ENCODE peak calls at places on chromosomes 4 and X, in seven cellular contexts. I is SK-N-SH, N is GM12878, L is K562, O is GM12891, J is HepG2, T is H1. V is an unnamed sample.

GRCh38 chrX:32530802-32531403 is 680.4 kb downstream of the DMD start:
- DNase-seq in I (no peak), N (no peak), L (peak; percentile 11), O (no peak), J (peak; percentile 21), T (no peak), V (no peak)

GRCh38 chr4:79248610-79249009 is 77.3 kb downstream of the NAA11 start:
- DNase-seq in I (no peak), N (no peak), L (no peak), O (no peak), J (no peak), T (no peak), V (no peak)

GRCh38 chr4:121140712-121141111 is 23.4 kb downstream of the TNIP3 start:
- DNase-seq in I (no peak), N (no peak), L (no peak), O (no peak), J (no peak), T (no peak), V (no peak)

GRCh38 chr4:336099-336892 is 1.3 kb upstream of the ZNF141 start:
- DNase-seq in I (peak; percentile 78), N (no peak), L (no peak), O (peak; percentile 34), J (no peak), T (no peak), V (peak; percentile 40)

GRCh38 chr4:173362666-173363065 is 8.1 kb upstream of the SAP30 start:
- DNase-seq in I (no peak), N (no peak), L (no peak), O (no peak), J (no peak), T (no peak), V (no peak)

GRCh38 chr4:81180916-81181315 is 34.1 kb downstream of the PRKG2 start:
- DNase-seq in I (no peak), N (no peak), L (no peak), O (no peak), J (no peak), T (no peak), V (no peak)

GRCh38 chr4:1792832-1793495 is at the start of gene FGFR3:
- DNase-seq in I (peak; percentile 99), N (no peak), L (peak; percentile 97), O (peak; percentile 93), J (peak; percentile 48), T (peak; percentile 47), V (peak; percentile 91)

GRCh38 chr4:19438228-19438627 is 813.5 kb upstream of the SLIT2 start:
- DNase-seq in I (no peak), N (no peak), L (no peak), O (no peak), J (no peak), T (no peak), V (no peak)

GRCh38 chr4:82678046-82678445 is 116.3 kb upstream of the TMEM150C start:
- DNase-seq in I (no peak), N (no peak), L (no peak), O (no peak), J (no peak), T (no peak), V (no peak)

GRCh38 chr4:42420120-42420519 is 22.8 kb downstream of the SHISA3 start:
- DNase-seq in I (no peak), N (no peak), L (no peak), O (no peak), J (no peak), T (no peak), V (no peak)

GRCh38 chr4:5751073-5751917 is 40.3 kb downstream of the EVC start:
- DNase-seq in I (no peak), N (no peak), L (peak; percentile 3), O (no peak), J (no peak), T (no peak), V (no peak)

GRCh38 chrX:131633285-131633917 is 89.5 kb downstream of the OR13H1 start:
- DNase-seq in I (peak; percentile 51), N (peak; percentile 4), L (peak; percentile 51), O (no peak), J (peak; percentile 29), T (peak; percentile 2), V (peak; percentile 3)

DNA sequence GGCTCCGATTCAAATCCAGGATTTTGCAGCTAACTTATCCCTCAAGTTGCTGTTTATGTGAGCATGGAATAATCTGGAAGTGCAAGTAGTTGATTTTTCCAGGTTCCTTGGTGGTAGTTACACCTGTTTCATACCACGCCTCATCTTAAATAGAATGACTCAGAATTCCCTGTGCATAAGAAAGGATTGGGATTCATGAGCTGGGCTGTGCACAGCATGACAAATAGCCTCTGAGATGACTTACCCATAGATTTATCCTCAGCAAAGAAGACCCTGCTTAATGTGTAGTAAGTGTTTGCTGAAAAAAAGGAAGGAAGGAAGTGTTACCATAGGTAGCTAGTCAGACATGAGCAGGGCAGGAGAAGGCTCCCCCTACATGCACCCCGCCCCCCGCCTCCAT is 777.7 kb upstream of the ADGRL3 start:
- DNase-seq in I (no peak), N (no peak), L (no peak), O (no peak), J (no peak), T (no peak), V (no peak)
- TF ChIP-seq TAF1 in I (no peak), N (no peak), L (no peak), O (no peak), J (no peak), T (no peak), V (no peak)

GRCh38 chr4:85372986-85373385 is 102.0 kb upstream of the ARHGAP24 start:
- DNase-seq in I (no peak), N (no peak), L (no peak), O (no peak), J (no peak), T (no peak), V (no peak)
- TF ChIP-seq POLR2AphosphoS5 in I (no peak), N (no peak), L (no peak), O (no peak), J (no peak), T (no peak), V (no peak)

GRCh38 chrX:150730719-150731118 is 37.5 kb downstream of the MTMR1 start:
- DNase-seq in I (no peak), N (no peak), L (no peak), O (no peak), J (no peak), T (no peak), V (no peak)

GRCh38 chrX:150729956-150730355 is 36.8 kb downstream of the MTMR1 start:
- DNase-seq in I (no peak), N (no peak), L (no peak), O (no peak), J (no peak), T (no peak), V (no peak)

GRCh38 chrX:150736478-150736877 is 43.3 kb downstream of the MTMR1 start:
- DNase-seq in I (no peak), N (no peak), L (no peak), O (no peak), J (no peak), T (no peak), V (no peak)

GRCh38 chrX:150731795-150732194 is 38.6 kb downstream of the MTMR1 start:
- DNase-seq in I (no peak), N (no peak), L (no peak), O (no peak), J (no peak), T (no peak), V (no peak)
- TF ChIP-seq TAF1 in I (no peak), N (no peak), L (no peak), O (no peak), J (no peak), T (no peak), V (no peak)

DNA sequence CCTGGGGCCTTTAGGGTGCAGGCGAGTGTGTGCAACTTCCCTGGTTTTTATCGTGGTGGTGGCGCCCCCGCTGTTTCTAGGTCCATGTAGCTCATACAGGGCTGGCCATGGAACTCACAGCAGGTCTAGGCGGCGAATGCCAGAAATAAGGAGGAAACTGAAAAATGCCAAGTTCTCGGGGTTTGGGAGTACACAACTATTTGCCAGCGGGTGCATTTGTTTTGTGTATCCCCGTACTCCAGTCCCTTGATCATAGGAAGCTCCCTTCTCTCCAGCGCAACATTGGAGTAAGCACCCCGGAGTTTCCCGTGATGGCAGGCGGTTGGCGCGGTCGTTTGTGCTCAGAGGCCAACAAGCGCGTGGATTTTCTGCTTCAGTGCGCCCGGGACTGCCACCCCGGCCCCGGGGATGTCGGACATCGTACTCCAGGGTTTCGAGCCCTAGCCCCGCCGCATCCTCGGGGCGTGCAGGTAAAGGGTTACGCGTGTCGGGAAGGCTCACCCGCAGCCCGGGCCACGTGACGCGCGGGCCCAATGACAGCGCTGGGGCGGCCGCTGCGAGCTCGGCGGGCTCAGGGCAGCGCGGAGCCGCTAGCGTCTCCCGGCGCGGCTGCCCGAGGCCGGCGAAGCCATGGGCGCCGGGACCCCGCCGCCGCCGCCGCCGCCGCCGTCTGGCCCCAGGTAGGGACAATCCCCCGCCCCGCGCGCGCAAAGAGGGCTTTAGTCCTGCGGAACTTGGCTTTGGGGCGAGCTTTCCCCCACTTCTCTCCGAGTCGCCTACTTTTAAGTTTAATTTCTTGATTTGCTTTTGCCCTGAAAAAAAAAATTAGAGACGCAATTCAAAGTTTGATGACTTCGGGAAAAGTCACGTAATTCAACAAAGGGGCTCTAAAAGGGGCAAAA is 209.1 kb downstream of the NWD2 start:
- DNase-seq in I (peak; percentile 74), N (no peak), L (peak; percentile 56), O (peak; percentile 58), J (no peak), T (no peak), V (peak; percentile 37)
- TF ChIP-seq POLR2AphosphoS5 in I (no peak), N (no peak), L (no peak), O (no peak), J (no peak), T (no peak), V (no peak)

GRCh38 chr4:176034936-176035335 is 30.7 kb upstream of the WDR17 start:
- DNase-seq in I (no peak), N (no peak), L (no peak), O (no peak), J (no peak), T (no peak), V (no peak)
- TF ChIP-seq TAF1 in I (no peak), N (no peak), L (no peak), O (no peak), J (no peak), T (no peak), V (no peak)

V was measured in GM12892.